ENCODE peak calls at places on chromosome X, in six cellular contexts. L is stimulated activated naive CD8-positive, alpha-beta T cell treated with anti-CD3 and anti-CD28 coated beads, Interleukin-15, Interleukin-2, amounts not matched to agents 100 U/mL and 50 U/mL, for 24 hours; Z is GM23248; S is A549; U is SK-MEL-5; D is OCI-LY7. I is an unnamed sample.

GRCh38 chrX:120302434-120302833 is 8.8 kb downstream of the TMEM255A start:
- DNase-seq in S (no peak), L (peak; percentile 33), D (peak; percentile 85), Z (no peak), U (peak; percentile 94), I (peak; percentile 65)

GRCh38 chrX:134000260-134001245 is 15.2 kb upstream of the GPC3 start:
- DNase-seq in L (no peak), U (no peak), Z (no peak), D (no peak), S (no peak), I (no peak)

GRCh38 chrX:329291-329910 is 10.8 kb upstream of the GTPBP6 start:
- DNase-seq in S (no peak), Z (no peak), U (no peak), L (no peak), D (no peak), I (no peak)

GRCh38 chrX:120459313-120459712 is 9.8 kb downstream of the LAMP2 start:
- DNase-seq in U (no peak), D (no peak), L (no peak), Z (no peak), S (no peak), I (no peak)

GRCh38 chrX:110125435-110125834 is 122.5 kb downstream of the TMEM164 start:
- DNase-seq in S (peak; percentile 20), D (no peak), U (peak; percentile 14), Z (no peak), L (no peak), I (no peak)

GRCh38 chrX:13808865-13809264 is 8.0 kb downstream of the GPM6B start:
- DNase-seq in L (no peak), D (no peak), U (peak; percentile 25), S (no peak), Z (no peak), I (no peak)

GRCh38 chrX:68462197-68462596 is 28.9 kb upstream of the OPHN1 start:
- DNase-seq in U (peak; percentile 4), D (no peak), S (no peak), L (no peak), Z (peak; percentile 39), I (no peak)

GRCh38 chrX:48791063-48791820 is 4.9 kb downstream of the GATA1 start:
- DNase-seq in D (no peak), L (no peak), Z (no peak), S (no peak), U (no peak), I (no peak)

GRCh38 chrX:120791013-120791643 is 84.5 kb downstream of the CT47B1 start:
- DNase-seq in L (no peak), Z (peak; percentile 83), D (no peak), U (peak; percentile 51), S (peak; percentile 35), I (peak; percentile 66)

GRCh38 chrX:48864210-48864609 is 28.8 kb upstream of the PCSK1N start:
- DNase-seq in D (no peak), S (no peak), L (no peak), Z (peak; percentile 1), U (no peak), I (no peak)

GRCh38 chrX:71910526-71911022 is at the start of gene NHSL2:
- DNase-seq in L (peak; percentile 19), Z (peak; percentile 57), D (no peak), U (no peak), S (peak; percentile 25), I (no peak)

GRCh38 chrX:134999469-134999868 is 8.7 kb downstream of the SMIM10 start:
- DNase-seq in D (peak; percentile 15), U (peak; percentile 65), S (peak; percentile 54), L (no peak), Z (peak; percentile 61), I (peak; percentile 63)

GRCh38 chrX:23901805-23902204 is 5.9 kb downstream of the APOO start:
- DNase-seq in D (peak; percentile 71), S (peak; percentile 92), U (peak; percentile 90), Z (peak; percentile 84), L (peak; percentile 9), I (peak; percentile 78)

GRCh38 chrX:66232296-66232695 is 68.2 kb downstream of the HEPH start:
- DNase-seq in Z (no peak), U (no peak), S (no peak), D (no peak), L (no peak), I (no peak)

GRCh38 chrX:149470960-149471359 is 34.1 kb downstream of the IDS start:
- DNase-seq in D (peak; percentile 64), U (peak; percentile 78), Z (peak; percentile 79), L (peak; percentile 65), S (peak; percentile 62), I (peak; percentile 6)

GRCh38 chrX:136691028-136691809 is 43.3 kb downstream of the CD40LG start:
- DNase-seq in S (no peak), L (no peak), Z (no peak), U (no peak), D (no peak), I (no peak)

GRCh38 chrX:107025538-107025937 is 25.5 kb upstream of the MORC4 start:
- DNase-seq in Z (peak; percentile 48), D (peak; percentile 31), S (peak; percentile 38), U (peak; percentile 56), L (no peak), I (no peak)